ENCODE peak calls at places on chromosomes 13 and 19, in eight cellular contexts. One of them, this sample, is unnamed.

GRCh38 chr19:33273881-33274662 is 28.3 kb downstream of the CEBPA start:
- DNase-seq in effector CD4-positive, alpha-beta T cell: no peak
- DNase-seq in GOT3: no peak
- DNase-seq in activated naive CD4-positive, alpha-beta T cell: no peak
- DNase-seq in stimulated activated CD4-positive, alpha-beta T cell treated with anti-CD3 and anti-CD28 coated beads, Interleukin-4, amount 100 ng/mL, for 1 hour: peak
- DNase-seq in HTR-8/SVneo: peak
- DNase-seq in astrocyte of the hippocampus: peak
- DNase-seq in CD8-positive, alpha-beta memory T cell: no peak
- DNase-seq in this sample: no peak

GRCh38 chr19:35219008-35219407 is 9.5 kb downstream of the FAM187B start:
- DNase-seq in effector CD4-positive, alpha-beta T cell: no peak
- DNase-seq in GOT3: no peak
- DNase-seq in activated naive CD4-positive, alpha-beta T cell: no peak
- DNase-seq in stimulated activated CD4-positive, alpha-beta T cell treated with anti-CD3 and anti-CD28 coated beads, Interleukin-4, amount 100 ng/mL, for 1 hour: no peak
- DNase-seq in HTR-8/SVneo: no peak
- DNase-seq in astrocyte of the hippocampus: no peak
- DNase-seq in CD8-positive, alpha-beta memory T cell: no peak
- DNase-seq in this sample: no peak

GRCh38 chr13:23579886-23580706 is 9.9 kb downstream of the TNFRSF19 start:
- DNase-seq in effector CD4-positive, alpha-beta T cell: no peak
- DNase-seq in GOT3: no peak
- DNase-seq in activated naive CD4-positive, alpha-beta T cell: no peak
- DNase-seq in stimulated activated CD4-positive, alpha-beta T cell treated with anti-CD3 and anti-CD28 coated beads, Interleukin-4, amount 100 ng/mL, for 1 hour: no peak
- DNase-seq in HTR-8/SVneo: no peak
- DNase-seq in astrocyte of the hippocampus: no peak
- DNase-seq in CD8-positive, alpha-beta memory T cell: no peak
- DNase-seq in this sample: no peak

GRCh38 chr19:28305513-28305912 is 907.4 kb downstream of the UQCRFS1 start:
- DNase-seq in effector CD4-positive, alpha-beta T cell: no peak
- DNase-seq in GOT3: no peak
- DNase-seq in activated naive CD4-positive, alpha-beta T cell: no peak
- DNase-seq in stimulated activated CD4-positive, alpha-beta T cell treated with anti-CD3 and anti-CD28 coated beads, Interleukin-4, amount 100 ng/mL, for 1 hour: no peak
- DNase-seq in HTR-8/SVneo: no peak
- DNase-seq in astrocyte of the hippocampus: no peak
- DNase-seq in CD8-positive, alpha-beta memory T cell: no peak
- DNase-seq in this sample: no peak

GRCh38 chr19:8611890-8612806 is 1.6 kb upstream of the ADAMTS10 start:
- DNase-seq in effector CD4-positive, alpha-beta T cell: no peak
- DNase-seq in GOT3: no peak
- DNase-seq in activated naive CD4-positive, alpha-beta T cell: no peak
- DNase-seq in stimulated activated CD4-positive, alpha-beta T cell treated with anti-CD3 and anti-CD28 coated beads, Interleukin-4, amount 100 ng/mL, for 1 hour: no peak
- DNase-seq in HTR-8/SVneo: no peak
- DNase-seq in astrocyte of the hippocampus: peak
- DNase-seq in CD8-positive, alpha-beta memory T cell: no peak
- DNase-seq in this sample: no peak

GRCh38 chr13:35888327-35888940 is 242.7 kb downstream of the DCLK1 start:
- DNase-seq in effector CD4-positive, alpha-beta T cell: no peak
- DNase-seq in GOT3: no peak
- DNase-seq in activated naive CD4-positive, alpha-beta T cell: no peak
- DNase-seq in stimulated activated CD4-positive, alpha-beta T cell treated with anti-CD3 and anti-CD28 coated beads, Interleukin-4, amount 100 ng/mL, for 1 hour: no peak
- DNase-seq in HTR-8/SVneo: no peak
- DNase-seq in astrocyte of the hippocampus: peak
- DNase-seq in CD8-positive, alpha-beta memory T cell: no peak
- DNase-seq in this sample: no peak

GRCh38 chr13:26693749-26694463 is 66.7 kb downstream of the GPR12 start:
- DNase-seq in effector CD4-positive, alpha-beta T cell: no peak
- DNase-seq in GOT3: no peak
- DNase-seq in activated naive CD4-positive, alpha-beta T cell: no peak
- DNase-seq in stimulated activated CD4-positive, alpha-beta T cell treated with anti-CD3 and anti-CD28 coated beads, Interleukin-4, amount 100 ng/mL, for 1 hour: no peak
- DNase-seq in HTR-8/SVneo: no peak
- DNase-seq in astrocyte of the hippocampus: no peak
- DNase-seq in CD8-positive, alpha-beta memory T cell: no peak
- DNase-seq in this sample: no peak

GRCh38 chr13:102020611-102021216 is 381.1 kb downstream of the FGF14 start:
- DNase-seq in effector CD4-positive, alpha-beta T cell: no peak
- DNase-seq in GOT3: no peak
- DNase-seq in activated naive CD4-positive, alpha-beta T cell: no peak
- DNase-seq in stimulated activated CD4-positive, alpha-beta T cell treated with anti-CD3 and anti-CD28 coated beads, Interleukin-4, amount 100 ng/mL, for 1 hour: no peak
- DNase-seq in HTR-8/SVneo: no peak
- DNase-seq in astrocyte of the hippocampus: peak
- DNase-seq in CD8-positive, alpha-beta memory T cell: no peak
- DNase-seq in this sample: no peak

GRCh38 chr19:18414504-18415176 is 4.6 kb upstream of the SSBP4 start:
- DNase-seq in effector CD4-positive, alpha-beta T cell: no peak
- DNase-seq in GOT3: no peak
- DNase-seq in activated naive CD4-positive, alpha-beta T cell: no peak
- DNase-seq in stimulated activated CD4-positive, alpha-beta T cell treated with anti-CD3 and anti-CD28 coated beads, Interleukin-4, amount 100 ng/mL, for 1 hour: no peak
- DNase-seq in HTR-8/SVneo: no peak
- DNase-seq in astrocyte of the hippocampus: peak
- DNase-seq in CD8-positive, alpha-beta memory T cell: no peak
- DNase-seq in this sample: no peak

GRCh38 chr19:49342291-49342721 is 7.1 kb downstream of the CD37 start:
- DNase-seq in effector CD4-positive, alpha-beta T cell: no peak
- DNase-seq in GOT3: no peak
- DNase-seq in activated naive CD4-positive, alpha-beta T cell: no peak
- DNase-seq in stimulated activated CD4-positive, alpha-beta T cell treated with anti-CD3 and anti-CD28 coated beads, Interleukin-4, amount 100 ng/mL, for 1 hour: no peak
- DNase-seq in HTR-8/SVneo: no peak
- DNase-seq in astrocyte of the hippocampus: no peak
- DNase-seq in CD8-positive, alpha-beta memory T cell: no peak
- DNase-seq in this sample: no peak

GRCh38 chr19:35757231-35757748 is 461 bp upstream of the HSPB6 start:
- DNase-seq in effector CD4-positive, alpha-beta T cell: no peak
- DNase-seq in GOT3: peak
- DNase-seq in activated naive CD4-positive, alpha-beta T cell: no peak
- DNase-seq in stimulated activated CD4-positive, alpha-beta T cell treated with anti-CD3 and anti-CD28 coated beads, Interleukin-4, amount 100 ng/mL, for 1 hour: no peak
- DNase-seq in HTR-8/SVneo: peak
- DNase-seq in astrocyte of the hippocampus: peak
- DNase-seq in CD8-positive, alpha-beta memory T cell: no peak
- DNase-seq in this sample: no peak

GRCh38 chr13:62014299-62014698 is 598.6 kb upstream of the PCDH20 start:
- DNase-seq in effector CD4-positive, alpha-beta T cell: no peak
- DNase-seq in GOT3: no peak
- DNase-seq in activated naive CD4-positive, alpha-beta T cell: no peak
- DNase-seq in stimulated activated CD4-positive, alpha-beta T cell treated with anti-CD3 and anti-CD28 coated beads, Interleukin-4, amount 100 ng/mL, for 1 hour: no peak
- DNase-seq in HTR-8/SVneo: no peak
- DNase-seq in astrocyte of the hippocampus: peak
- DNase-seq in CD8-positive, alpha-beta memory T cell: no peak
- DNase-seq in this sample: no peak

GRCh38 chr19:17118957-17119356 is 43.4 kb downstream of the MYO9B start:
- DNase-seq in effector CD4-positive, alpha-beta T cell: no peak
- DNase-seq in GOT3: no peak
- DNase-seq in activated naive CD4-positive, alpha-beta T cell: no peak
- DNase-seq in stimulated activated CD4-positive, alpha-beta T cell treated with anti-CD3 and anti-CD28 coated beads, Interleukin-4, amount 100 ng/mL, for 1 hour: no peak
- DNase-seq in HTR-8/SVneo: no peak
- DNase-seq in astrocyte of the hippocampus: no peak
- DNase-seq in CD8-positive, alpha-beta memory T cell: no peak
- DNase-seq in this sample: no peak

GRCh38 chr19:42088471-42089190 is 12.7 kb downstream of the ZNF574 start:
- DNase-seq in effector CD4-positive, alpha-beta T cell: no peak
- DNase-seq in GOT3: no peak
- DNase-seq in activated naive CD4-positive, alpha-beta T cell: no peak
- DNase-seq in stimulated activated CD4-positive, alpha-beta T cell treated with anti-CD3 and anti-CD28 coated beads, Interleukin-4, amount 100 ng/mL, for 1 hour: no peak
- DNase-seq in HTR-8/SVneo: peak
- DNase-seq in astrocyte of the hippocampus: peak
- DNase-seq in CD8-positive, alpha-beta memory T cell: no peak
- DNase-seq in this sample: no peak

GRCh38 chr13:113090415-113090770 is 15.2 kb upstream of the F7 start:
- DNase-seq in effector CD4-positive, alpha-beta T cell: no peak
- DNase-seq in GOT3: no peak
- DNase-seq in activated naive CD4-positive, alpha-beta T cell: no peak
- DNase-seq in stimulated activated CD4-positive, alpha-beta T cell treated with anti-CD3 and anti-CD28 coated beads, Interleukin-4, amount 100 ng/mL, for 1 hour: no peak
- DNase-seq in HTR-8/SVneo: no peak
- DNase-seq in astrocyte of the hippocampus: no peak
- DNase-seq in CD8-positive, alpha-beta memory T cell: no peak
- DNase-seq in this sample: no peak

This sample was measured in breast epithelium.